ENCODE peak calls at places on chromosomes 5 and 9, in five cellular contexts. E is upper lobe of left lung; H is CD8-positive, alpha-beta T cell; L is tibial nerve; Q is AG04450. V is an unnamed sample.

GRCh38 chr9:135573124-135573523 is 11.6 kb downstream of the PAEP start:
- DNase-seq in E (no peak), H (no peak), L (no peak), Q (no peak), V (no peak)

GRCh38 chr9:95626885-95627558 is 110.3 kb upstream of the PTCH1 start:
- DNase-seq in E (peak), H (peak), L (no peak), Q (no peak), V (no peak)

GRCh38 chr9:8855046-8855445 is 1055.5 kb upstream of the DMAC1 start:
- DNase-seq in E (no peak), H (no peak), L (no peak), Q (no peak), V (no peak)

GRCh38 chr5:175746851-175747250 is 89.0 kb downstream of the HRH2 start:
- DNase-seq in E (no peak), H (no peak), L (no peak), Q (no peak), V (no peak)

GRCh38 chr5:635321-636055 is 23.3 kb downstream of the CEP72 start:
- DNase-seq in E (no peak), H (no peak), L (no peak), Q (no peak), V (no peak)

GRCh38 chr5:174204914-174205313 is 159.4 kb downstream of the NSG2 start:
- DNase-seq in E (no peak), H (no peak), L (no peak), Q (no peak), V (no peak)

GRCh38 chr5:164637931-164638521 is 1132.6 kb downstream of the MAT2B start:
- DNase-seq in E (no peak), H (no peak), L (no peak), Q (no peak), V (no peak)

GRCh38 chr5:133404724-133405123 is 207.6 kb downstream of the FSTL4 start:
- DNase-seq in E (no peak), H (no peak), L (no peak), Q (no peak), V (peak)

GRCh38 chr9:134205636-134206316 is 41.4 kb upstream of the RNU6ATAC start:
- DNase-seq in E (no peak), H (no peak), L (peak), Q (no peak), V (no peak)

GRCh38 chr5:37721447-37721871 is 118.4 kb downstream of the GDNF start:
- DNase-seq in E (no peak), H (no peak), L (no peak), Q (no peak), V (no peak)

GRCh38 chr5:161498531-161498930 is 48.0 kb downstream of the GABRB2 start:
- DNase-seq in E (no peak), H (no peak), L (no peak), Q (no peak), V (no peak)

GRCh38 chr5:116576043-116576713 is 1.6 kb upstream of the SEMA6A start:
- DNase-seq in E (peak), H (no peak), L (no peak), Q (no peak), V (peak)

GRCh38 chr9:94638335-94639044 is 828 bp downstream of the FBP1 start:
- DNase-seq in E (no peak), H (no peak), L (no peak), Q (no peak), V (no peak)

GRCh38 chr9:124783830-124784229 is 6.9 kb downstream of the OLFML2A start:
- DNase-seq in E (no peak), H (no peak), L (no peak), Q (no peak), V (no peak)

GRCh38 chr9:129504404-129504803 is 116.5 kb downstream of the C9orf50 start:
- DNase-seq in E (no peak), H (no peak), L (no peak), Q (no peak), V (no peak)

GRCh38 chr5:150024241-150024984 is 23.9 kb downstream of the HMGXB3 start:
- DNase-seq in E (no peak), H (no peak), L (no peak), Q (no peak), V (no peak)

GRCh38 chr5:36904677-36905076 is 28.1 kb downstream of the NIPBL start:
- DNase-seq in E (no peak), H (no peak), L (no peak), Q (no peak), V (no peak)

GRCh38 chr5:150284311-150284710 is 5.3 kb downstream of the CAMK2A start:
- DNase-seq in E (no peak), H (no peak), L (no peak), Q (no peak), V (no peak)

GRCh38 chr9:93207326-93207814 is 23.4 kb downstream of the WNK2 start:
- DNase-seq in E (no peak), H (no peak), L (peak), Q (no peak), V (no peak)

GRCh38 chr9:129803679-129804065 is 688 bp downstream of the TOR1B start:
- DNase-seq in E (no peak), H (no peak), L (no peak), Q (no peak), V (no peak)

GRCh38 chr9:114960276-114960675 is 29.9 kb upstream of the TNFSF8 start:
- DNase-seq in E (no peak), H (no peak), L (no peak), Q (no peak), V (no peak)

GRCh38 chr5:167912944-167913343 is 378.5 kb upstream of the WWC1 start:
- DNase-seq in E (no peak), H (no peak), L (no peak), Q (no peak), V (peak)

GRCh38 chr5:55771175-55771655 is 33.4 kb downstream of the DDX4 start:
- DNase-seq in E (no peak), H (no peak), L (no peak), Q (no peak), V (no peak)

GRCh38 chr5:135211083-135211790 is 177.2 kb upstream of the PITX1 start:
- DNase-seq in E (no peak), H (no peak), L (no peak), Q (no peak), V (peak)

GRCh38 chr5:143400541-143401252 is 2.8 kb downstream of the NR3C1 start:
- DNase-seq in E (no peak), H (no peak), L (peak), Q (no peak), V (no peak)

DNA sequence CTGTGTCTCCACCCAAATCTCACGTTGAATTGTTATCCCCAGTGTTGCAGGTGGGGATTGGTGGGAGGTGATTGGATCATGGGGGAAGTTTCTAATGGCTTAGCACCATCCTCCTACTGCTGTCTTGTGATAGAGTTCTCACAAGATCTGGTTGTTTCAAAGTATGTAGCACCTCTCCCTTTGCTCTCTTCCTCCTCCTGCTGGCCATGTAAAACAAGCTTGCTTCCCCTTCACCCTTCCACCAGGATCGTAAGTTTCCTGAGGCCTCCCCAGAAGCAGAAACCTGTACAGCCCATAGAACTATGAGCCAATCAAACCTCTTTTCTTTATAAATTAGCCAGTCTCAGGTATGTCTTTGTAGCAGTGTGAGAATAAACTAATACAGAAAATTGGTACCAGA is 214.7 kb upstream of the C9orf72 start:
- DNase-seq in E (no peak), H (no peak), L (no peak), Q (no peak), V (no peak)
- TF ChIP-seq CTCF in E (no peak), H (no peak), L (no peak), Q (no peak), V (no peak)

GRCh38 chr9:37029304-37029775 is 4.7 kb downstream of the PAX5 start:
- DNase-seq in E (peak), H (no peak), L (no peak), Q (no peak), V (no peak)
- TF ChIP-seq CTCF in E (no peak), H (no peak), L (no peak), Q (no peak), V (no peak)

DNA sequence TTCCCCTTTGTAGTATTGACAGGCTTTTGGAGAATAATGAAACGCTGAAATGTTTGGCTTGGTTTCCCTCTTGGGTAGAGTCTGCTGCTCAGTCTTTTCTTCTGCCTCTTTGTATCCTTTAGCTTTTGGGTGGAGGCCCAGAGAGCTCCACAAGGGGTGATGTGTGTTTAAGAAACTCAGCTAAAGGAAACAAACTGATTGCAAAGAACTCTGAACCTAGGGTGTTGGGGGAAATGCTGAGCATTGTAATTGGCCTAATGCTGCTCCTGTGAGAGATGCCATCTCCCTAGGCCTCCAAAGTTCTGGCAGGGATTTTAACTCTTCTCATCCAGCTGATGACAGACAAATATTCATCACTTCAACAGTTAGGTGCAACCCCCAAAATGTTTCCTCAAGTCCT is 30.7 kb upstream of the ZSWIM6 start:
- DNase-seq in E (no peak), H (no peak), L (no peak), Q (peak), V (no peak)
- TF ChIP-seq CTCF in E (no peak), H (no peak), L (no peak), Q (peak), V (no peak)

GRCh38 chr9:33124716-33125378 is 42.3 kb downstream of the B4GALT1 start:
- DNase-seq in E (no peak), H (no peak), L (no peak), Q (no peak), V (no peak)
- TF ChIP-seq CTCF in E (no peak), H (no peak), L (no peak), Q (no peak), V (no peak)

DNA sequence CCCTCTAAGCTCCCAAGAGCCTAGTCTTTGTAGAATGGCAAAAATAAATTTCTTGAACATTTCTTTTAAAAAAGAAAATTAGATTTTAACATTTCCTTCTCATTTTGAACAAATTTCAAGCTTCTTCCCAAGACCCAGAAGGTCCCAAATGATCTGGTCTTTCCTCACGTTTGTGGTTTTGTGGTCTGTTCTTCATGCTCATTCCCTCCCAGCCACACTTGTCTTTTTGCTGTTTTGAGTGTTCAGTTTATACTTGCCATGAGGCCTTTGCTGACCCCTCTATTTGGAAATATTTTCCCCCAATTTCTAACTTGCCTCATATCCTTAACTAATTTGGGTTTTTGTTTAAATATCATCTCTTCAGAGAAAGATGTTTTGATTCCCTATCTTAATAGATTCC is 133.4 kb upstream of the PAPPA start:
- DNase-seq in E (no peak), H (no peak), L (no peak), Q (no peak), V (no peak)
- TF ChIP-seq CTCF in E (no peak), H (no peak), L (no peak), Q (no peak), V (no peak)

GRCh38 chr5:3432135-3432534 is 163.5 kb upstream of the IRX1 start:
- DNase-seq in E (no peak), H (no peak), L (no peak), Q (no peak), V (no peak)

GRCh38 chr5:3428355-3428754 is 167.3 kb upstream of the IRX1 start:
- DNase-seq in E (peak), H (no peak), L (no peak), Q (no peak), V (no peak)

GRCh38 chr5:3429962-3430361 is 165.7 kb upstream of the IRX1 start:
- DNase-seq in E (peak), H (no peak), L (no peak), Q (no peak), V (no peak)
- TF ChIP-seq CTCF in E (no peak), H (no peak), L (no peak), Q (no peak), V (no peak)